ENCODE peak calls at places on chromosomes 13 and 19, in nine cellular contexts. M is GM23248, R is AG04450, W is cardiac muscle cell, X is fibroblast of lung, U is A549, K is PC-9, N is neuronal stem cell, G is stomach. S is an unnamed sample.

GRCh38 chr19:54481326-54481930 is 8.3 kb upstream of the CDC42EP5 start:
- DNase-seq in M (peak), R (no peak), W (peak), X (no peak), U (peak), K (peak), N (peak), G (no peak), S (no peak)

GRCh38 chr13:71861769-71862168 is 5.2 kb downstream of the DACH1 start:
- DNase-seq in M (no peak), R (no peak), W (no peak), X (no peak), U (no peak), K (no peak), N (no peak), G (no peak), S (no peak)

GRCh38 chr19:38726284-38726673 is 18.0 kb downstream of the CAPN12 start:
- DNase-seq in M (no peak), R (no peak), W (no peak), X (no peak), U (no peak), K (no peak), N (no peak), G (no peak), S (no peak)

GRCh38 chr19:23980805-23981204 is 66.1 kb downstream of the ZNF726 start:
- DNase-seq in M (no peak), R (no peak), W (no peak), X (no peak), U (no peak), K (no peak), N (no peak), G (no peak), S (no peak)

GRCh38 chr19:4322942-4323665 is 15.5 kb downstream of the STAP2 start:
- DNase-seq in M (no peak), R (no peak), W (no peak), X (no peak), U (peak), K (no peak), N (no peak), G (peak), S (no peak)

GRCh38 chr13:76993021-76993420 is 1.1 kb downstream of the CLN5 start:
- DNase-seq in M (peak), R (no peak), W (peak), X (peak), U (no peak), K (no peak), N (no peak), G (no peak), S (no peak)

GRCh38 chr19:13507053-13507611 is 853 bp upstream of the CACNA1A start:
- DNase-seq in M (peak), R (no peak), W (peak), X (peak), U (no peak), K (no peak), N (peak), G (no peak), S (no peak)

GRCh38 chr13:72221276-72221962 is 354.4 kb upstream of the DACH1 start:
- DNase-seq in M (no peak), R (no peak), W (peak), X (no peak), U (peak), K (peak), N (no peak), G (no peak), S (no peak)

GRCh38 chr19:50565984-50566903 is 2.0 kb downstream of the LRRC4B start:
- DNase-seq in M (no peak), R (no peak), W (no peak), X (no peak), U (no peak), K (no peak), N (no peak), G (no peak), S (no peak)

GRCh38 chr13:30266751-30267150 is 40.6 kb downstream of the KATNAL1 start:
- DNase-seq in M (no peak), R (no peak), W (no peak), X (peak), U (no peak), K (no peak), N (no peak), G (no peak), S (no peak)

GRCh38 chr19:18427752-18428131 is 8.5 kb downstream of the SSBP4 start:
- DNase-seq in M (no peak), R (no peak), W (no peak), X (no peak), U (no peak), K (no peak), N (no peak), G (no peak), S (no peak)

GRCh38 chr19:45402469-45403070 is 2.3 kb downstream of the PPP1R13L start:
- DNase-seq in M (peak), R (no peak), W (peak), X (peak), U (peak), K (no peak), N (no peak), G (peak), S (peak)

GRCh38 chr19:54644056-54644455 is 13.8 kb downstream of the LILRB1 start:
- DNase-seq in M (no peak), R (no peak), W (no peak), X (no peak), U (no peak), K (no peak), N (no peak), G (peak), S (no peak)

GRCh38 chr19:3604227-3604986 is 2.3 kb downstream of the TBXA2R start:
- DNase-seq in M (no peak), R (no peak), W (no peak), X (no peak), U (no peak), K (no peak), N (no peak), G (no peak), S (no peak)

GRCh38 chr19:52428937-52429336 is at the start of gene ZNF534:
- DNase-seq in M (no peak), R (no peak), W (no peak), X (no peak), U (no peak), K (no peak), N (no peak), G (no peak), S (no peak)

GRCh38 chr13:31878495-31878894 is 139.2 kb downstream of the RXFP2 start:
- DNase-seq in M (no peak), R (no peak), W (no peak), X (no peak), U (no peak), K (no peak), N (no peak), G (no peak), S (no peak)

GRCh38 chr19:4976412-4977298 is 7.7 kb downstream of the KDM4B start:
- DNase-seq in M (peak), R (peak), W (peak), X (peak), U (peak), K (no peak), N (no peak), G (peak), S (peak)

GRCh38 chr19:49129238-49129583 is 9.9 kb downstream of the PPFIA3 start:
- DNase-seq in M (no peak), R (no peak), W (no peak), X (no peak), U (no peak), K (no peak), N (no peak), G (no peak), S (no peak)

GRCh38 chr13:40096357-40096911 is 441.0 kb downstream of the COG6 start:
- DNase-seq in M (no peak), R (no peak), W (no peak), X (no peak), U (no peak), K (no peak), N (no peak), G (no peak), S (no peak)

GRCh38 chr13:109720758-109721184 is 65.6 kb downstream of the IRS2 start:
- DNase-seq in M (no peak), R (no peak), W (no peak), X (no peak), U (peak), K (no peak), N (no peak), G (peak), S (no peak)

GRCh38 chr13:106867249-106867648 is 299.3 kb upstream of the ARGLU1 start:
- DNase-seq in M (peak), R (no peak), W (peak), X (peak), U (no peak), K (no peak), N (no peak), G (peak), S (no peak)

GRCh38 chr13:24473646-24474045 is 38.9 kb downstream of the PARP4 start:
- DNase-seq in M (no peak), R (no peak), W (no peak), X (no peak), U (no peak), K (no peak), N (no peak), G (no peak), S (no peak)

GRCh38 chr19:30107351-30107750 is 165.3 kb downstream of the URI1 start:
- DNase-seq in M (no peak), R (no peak), W (no peak), X (no peak), U (no peak), K (no peak), N (no peak), G (no peak), S (no peak)

GRCh38 chr19:38736413-38737280 is 7.6 kb downstream of the CAPN12 start:
- DNase-seq in M (peak), R (no peak), W (peak), X (peak), U (peak), K (peak), N (no peak), G (peak), S (no peak)

GRCh38 chr13:95536629-95537241 is 15.8 kb upstream of the CLDN10 start:
- DNase-seq in M (peak), R (no peak), W (peak), X (no peak), U (peak), K (no peak), N (no peak), G (no peak), S (no peak)

GRCh38 chr13:94534171-94534570 is 54.7 kb upstream of the DCT start:
- DNase-seq in M (peak), R (no peak), W (no peak), X (peak), U (no peak), K (no peak), N (no peak), G (no peak), S (no peak)

GRCh38 chr19:38617764-38618589 is at the start of gene MAP4K1:
- DNase-seq in M (no peak), R (no peak), W (no peak), X (no peak), U (no peak), K (no peak), N (no peak), G (peak), S (no peak)

GRCh38 chr13:81596224-81596753 is 1255.4 kb upstream of the SPRY2 start:
- DNase-seq in M (no peak), R (no peak), W (peak), X (no peak), U (no peak), K (no peak), N (no peak), G (no peak), S (no peak)

GRCh38 chr13:60329221-60329983 is 67.6 kb upstream of the TDRD3 start:
- DNase-seq in M (peak), R (no peak), W (peak), X (peak), U (peak), K (peak), N (peak), G (peak), S (no peak)

GRCh38 chr13:25114220-25114619 is 18.3 kb downstream of the PABPC3 start:
- DNase-seq in M (peak), R (peak), W (peak), X (peak), U (peak), K (peak), N (peak), G (peak), S (peak)

GRCh38 chr19:18841400-18841799 is 9.6 kb downstream of the UPF1 start:
- DNase-seq in M (no peak), R (no peak), W (no peak), X (no peak), U (no peak), K (no peak), N (no peak), G (no peak), S (no peak)

GRCh38 chr13:47025791-47026419 is 129.1 kb upstream of the HTR2A start:
- DNase-seq in M (no peak), R (no peak), W (no peak), X (peak), U (no peak), K (no peak), N (no peak), G (no peak), S (no peak)

GRCh38 chr13:113774177-113775107 is 15.4 kb downstream of the TMEM255B start:
- DNase-seq in M (peak), R (no peak), W (peak), X (peak), U (no peak), K (no peak), N (no peak), G (peak), S (no peak)

GRCh38 chr13:113769106-113769505 is 10.1 kb downstream of the TMEM255B start:
- DNase-seq in M (no peak), R (no peak), W (no peak), X (no peak), U (no peak), K (no peak), N (no peak), G (no peak), S (no peak)

GRCh38 chr13:113769881-113770280 is 10.9 kb downstream of the TMEM255B start:
- DNase-seq in M (no peak), R (no peak), W (no peak), X (no peak), U (no peak), K (no peak), N (no peak), G (peak), S (no peak)

GRCh38 chr13:113770441-113770840 is 11.4 kb downstream of the TMEM255B start:
- DNase-seq in M (no peak), R (no peak), W (no peak), X (no peak), U (no peak), K (no peak), N (no peak), G (no peak), S (no peak)

DNA sequence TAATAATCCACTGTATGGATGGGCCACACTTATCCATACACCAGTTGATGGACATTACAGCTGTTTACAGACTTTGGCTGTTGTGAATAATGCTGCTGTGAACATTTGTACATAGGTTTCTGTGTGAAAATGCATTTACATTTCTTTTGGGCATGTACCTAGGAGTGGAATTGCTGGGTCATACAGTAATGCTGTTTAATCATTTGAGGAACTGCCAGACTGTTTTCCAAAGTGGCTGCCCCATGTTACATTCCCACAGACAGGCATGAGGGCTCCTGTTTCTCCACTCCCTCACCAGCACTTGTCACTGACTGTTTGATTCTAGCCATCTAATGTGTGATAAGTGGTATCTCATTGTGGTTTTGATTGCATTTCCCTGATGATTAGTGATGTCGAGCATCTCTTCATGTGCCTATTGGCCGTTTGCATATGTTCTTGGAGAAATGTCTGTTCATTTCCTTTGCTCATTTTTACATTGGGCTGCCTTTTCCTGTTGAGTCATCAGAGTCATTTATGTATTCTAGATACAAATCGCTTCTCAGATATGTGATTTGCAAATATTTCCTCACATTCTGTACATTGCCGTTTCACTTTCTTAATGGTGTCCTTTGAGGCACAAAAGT is 12.8 kb downstream of the TMEM255B start:
- DNase-seq in M (no peak), R (no peak), W (peak), X (no peak), U (no peak), K (no peak), N (no peak), G (no peak), S (no peak)
- H3K27ac ChIP-seq in M (no peak), R (no peak), W (no peak), X (no peak), U (no peak), K (no peak), N (no peak), G (no peak), S (peak)

GRCh38 chr19:2062770-2063169 is 11.7 kb upstream of the MKNK2 start:
- DNase-seq in M (no peak), R (no peak), W (no peak), X (no peak), U (no peak), K (no peak), N (no peak), G (no peak), S (no peak)

GRCh38 chr19:2061936-2062729 is 11.1 kb upstream of the MKNK2 start:
- DNase-seq in M (no peak), R (no peak), W (no peak), X (no peak), U (no peak), K (no peak), N (no peak), G (no peak), S (no peak)

GRCh38 chr19:2064788-2065524 is 13.9 kb upstream of the MKNK2 start:
- DNase-seq in M (peak), R (no peak), W (no peak), X (no peak), U (no peak), K (no peak), N (no peak), G (no peak), S (no peak)

GRCh38 chr19:2063824-2064223 is 12.8 kb upstream of the MKNK2 start:
- DNase-seq in M (no peak), R (no peak), W (no peak), X (no peak), U (no peak), K (no peak), N (no peak), G (no peak), S (no peak)

GRCh38 chr19:2064395-2064787 is 13.3 kb upstream of the MKNK2 start:
- DNase-seq in M (peak), R (no peak), W (no peak), X (no peak), U (no peak), K (no peak), N (no peak), G (no peak), S (no peak)
- H3K27ac ChIP-seq in M (peak), R (no peak), W (peak), X (peak), U (peak), K (no peak), N (no peak), G (peak), S (no peak)

GRCh38 chr13:98510156-98510509 is 66.8 kb downstream of the STK24 start:
- DNase-seq in M (no peak), R (no peak), W (no peak), X (no peak), U (no peak), K (no peak), N (no peak), G (no peak), S (no peak)
- H3K27ac ChIP-seq in M (peak), R (peak), W (no peak), X (peak), U (peak), K (peak), N (no peak), G (peak), S (peak)

DNA sequence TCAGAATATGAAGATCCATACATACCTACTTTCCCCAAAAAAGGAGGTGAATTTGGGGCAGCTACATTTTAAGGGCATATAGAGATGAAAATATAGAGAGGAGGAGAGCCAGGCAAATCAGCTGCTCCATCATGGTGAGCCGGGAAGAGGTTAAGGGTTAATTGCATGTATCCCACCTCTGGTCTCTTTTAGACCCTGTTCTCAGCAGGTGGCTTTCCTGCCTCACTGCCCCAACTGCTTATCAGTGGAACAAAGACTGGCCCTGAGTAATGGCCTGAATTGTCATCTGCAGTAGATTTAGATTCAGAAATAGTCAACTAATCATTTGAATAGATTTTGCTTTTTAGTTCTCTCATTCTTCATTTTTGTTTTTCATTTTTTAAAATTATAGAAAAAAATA is 206.6 kb downstream of the SPRY2 start:
- DNase-seq in M (no peak), R (no peak), W (no peak), X (no peak), U (no peak), K (no peak), N (peak), G (no peak), S (no peak)
- H3K27ac ChIP-seq in M (no peak), R (no peak), W (peak), X (no peak), U (peak), K (no peak), N (peak), G (peak), S (no peak)

GRCh38 chr19:1266818-1267440 is 2.2 kb upstream of the CIRBP start:
- DNase-seq in M (peak), R (no peak), W (peak), X (no peak), U (peak), K (peak), N (no peak), G (peak), S (no peak)

GRCh38 chr19:1269065-1269477 is at the start of gene CIRBP:
- DNase-seq in M (peak), R (peak), W (peak), X (peak), U (peak), K (peak), N (peak), G (peak), S (peak)

GRCh38 chr19:1268392-1269064 is 604 bp upstream of the CIRBP start:
- DNase-seq in M (no peak), R (no peak), W (no peak), X (no peak), U (no peak), K (no peak), N (no peak), G (no peak), S (no peak)

GRCh38 chr19:1266116-1266817 is 2.9 kb upstream of the CIRBP start:
- DNase-seq in M (peak), R (no peak), W (peak), X (peak), U (peak), K (peak), N (peak), G (peak), S (no peak)

DNA sequence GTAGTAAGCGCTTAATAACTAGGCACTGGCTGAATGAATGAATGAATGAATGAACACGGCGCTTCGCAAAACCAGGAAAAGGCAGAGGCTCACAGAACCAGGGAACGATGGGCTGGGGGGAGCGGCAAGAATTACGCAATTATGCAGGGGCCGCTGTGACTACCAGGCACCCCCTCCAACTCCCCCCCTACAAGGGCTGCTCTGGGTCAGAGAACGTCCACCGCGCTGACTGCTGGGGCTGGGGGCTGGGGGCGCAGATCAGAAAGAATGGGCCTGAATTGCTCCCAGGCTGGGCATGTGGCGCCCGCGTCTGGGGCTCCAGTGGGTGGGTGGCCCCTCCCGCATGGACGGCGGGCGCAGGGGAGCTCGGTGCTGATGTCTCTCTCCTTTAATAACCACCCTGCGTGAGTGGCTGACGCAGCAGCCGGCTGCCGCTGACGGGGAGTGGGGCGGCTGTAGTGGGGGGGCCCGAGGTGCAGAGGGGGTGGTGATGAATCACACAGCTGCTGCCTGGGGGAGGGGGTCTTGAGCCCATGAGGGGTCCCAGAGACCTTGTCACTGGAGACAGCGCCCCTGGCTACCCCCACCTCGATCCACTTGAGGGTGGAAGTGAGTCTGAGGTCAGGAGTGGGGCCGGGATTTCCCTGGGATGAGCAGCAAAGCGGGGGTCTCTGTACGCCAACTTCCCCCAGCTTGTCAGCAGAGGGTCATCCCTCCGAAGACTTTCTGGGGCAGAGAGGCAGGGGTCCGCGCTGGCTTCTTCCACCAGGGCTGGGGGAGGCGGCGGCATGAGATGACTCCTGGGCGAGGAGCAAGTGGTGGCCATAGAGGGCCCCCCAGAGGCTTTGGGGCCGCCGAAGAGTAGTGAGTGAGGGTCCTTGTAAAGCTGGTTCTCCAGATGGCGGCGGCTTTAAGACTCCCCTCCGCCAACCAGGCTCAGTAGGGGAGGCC is 1.4 kb upstream of the CIRBP start:
- DNase-seq in M (peak), R (no peak), W (no peak), X (peak), U (no peak), K (no peak), N (no peak), G (no peak), S (no peak)
- H3K27ac ChIP-seq in M (peak), R (peak), W (no peak), X (peak), U (peak), K (no peak), N (no peak), G (peak), S (peak)